ENCODE peak calls at places on chromosome 5, in four cellular contexts. M, C, E and Y are unnamed samples.

GRCh38 chr5:150305577-150305976 is 2.9 kb upstream of the ARSI start:
- DNase-seq in C (no peak), M (no peak), E (no peak), Y (no peak)

GRCh38 chr5:175743676-175744210 is 85.9 kb downstream of the HRH2 start:
- DNase-seq in C (peak; percentile 6), M (peak; percentile 44), E (peak; percentile 73), Y (peak; percentile 43)

GRCh38 chr5:143679777-143680176 is 132.2 kb upstream of the HMHB1 start:
- DNase-seq in M (peak; percentile 80), E (no peak), C (peak; percentile 43), Y (peak; percentile 55)

GRCh38 chr5:573206-573605 is 38.9 kb upstream of the CEP72 start:
- DNase-seq in C (no peak), M (peak; percentile 62), E (no peak), Y (no peak)

GRCh38 chr5:129460121-129460950 is at the start of gene ADAMTS19:
- DNase-seq in C (peak; percentile 71), E (peak; percentile 73), M (peak; percentile 21), Y (peak; percentile 43)

GRCh38 chr5:472656-473343 is 29.8 kb downstream of the EXOC3 start:
- DNase-seq in M (peak; percentile 80), E (peak; percentile 94), C (peak; percentile 72), Y (peak; percentile 70)

GRCh38 chr5:83570916-83571315 is 99.4 kb downstream of the VCAN start:
- DNase-seq in M (peak; percentile 14), E (no peak), C (peak; percentile 64), Y (no peak)

GRCh38 chr5:73464016-73464745 is 15.6 kb upstream of the FOXD1 start:
- DNase-seq in M (no peak), E (no peak), C (peak; percentile 85), Y (no peak)

GRCh38 chr5:7816535-7816901 is 34.4 kb downstream of the CFAP90 start:
- DNase-seq in C (no peak), M (no peak), E (no peak), Y (no peak)

GRCh38 chr5:178318382-178318781 is 85.8 kb upstream of the PHYKPL start:
- DNase-seq in E (no peak), M (no peak), C (no peak), Y (no peak)

GRCh38 chr5:168885324-168886120 is 306.4 kb upstream of the PANK3 start:
- DNase-seq in M (no peak), C (no peak), E (peak; percentile 91), Y (no peak)

GRCh38 chr5:143322931-143323330 is 80.6 kb downstream of the NR3C1 start:
- DNase-seq in M (no peak), C (peak; percentile 72), E (no peak), Y (no peak)

GRCh38 chr5:173320259-173320658 is 8.0 kb downstream of the STC2 start:
- DNase-seq in C (no peak), E (no peak), M (no peak), Y (no peak)

GRCh38 chr5:116504593-116504992 is 70.0 kb downstream of the SEMA6A start:
- DNase-seq in M (no peak), C (no peak), E (no peak), Y (no peak)

GRCh38 chr5:80654054-80654390 is 430 bp upstream of the MSH3 start:
- DNase-seq in M (peak; percentile 4), C (no peak), E (no peak), Y (peak; percentile 18)

GRCh38 chr5:93219641-93220145 is 361.3 kb downstream of the NR2F1-AS1 start:
- DNase-seq in M (no peak), C (no peak), E (no peak), Y (no peak)

GRCh38 chr5:150263801-150264621 is 25.6 kb downstream of the CAMK2A start:
- DNase-seq in E (peak; percentile 60), C (peak; percentile 92), M (peak; percentile 100), Y (peak; percentile 100)

GRCh38 chr5:432928-433791 is 9.8 kb upstream of the EXOC3 start:
- DNase-seq in M (no peak), C (no peak), E (peak; percentile 15), Y (no peak)

GRCh38 chr5:28703651-28704260 is 1665.4 kb upstream of the CDH9 start:
- DNase-seq in C (peak; percentile 17), M (no peak), E (no peak), Y (no peak)

GRCh38 chr5:178058321-178059012 is 54.9 kb upstream of the N4BP3 start:
- DNase-seq in C (no peak), E (no peak), M (peak; percentile 2), Y (no peak)

GRCh38 chr5:104111622-104112021 is 549.0 kb upstream of the NUDT12 start:
- DNase-seq in E (no peak), M (no peak), C (no peak), Y (peak; percentile 27)

GRCh38 chr5:123681061-123681460 is 169.1 kb downstream of the CSNK1G3 start:
- DNase-seq in C (no peak), M (no peak), E (no peak), Y (no peak)

GRCh38 chr5:103510851-103511553 is 51.6 kb downstream of the NUDT12 start:
- DNase-seq in C (peak; percentile 30), M (peak; percentile 83), E (no peak), Y (peak; percentile 16)

GRCh38 chr5:102700126-102700851 is 54.8 kb upstream of the PAM start:
- DNase-seq in E (no peak), M (no peak), C (no peak), Y (no peak)

GRCh38 chr5:17219006-17219422 is 1.6 kb downstream of the BASP1 start:
- DNase-seq in C (peak; percentile 44), E (peak; percentile 47), M (peak; percentile 70), Y (no peak)

GRCh38 chr5:138745268-138745667 is 8.0 kb upstream of the CTNNA1 start:
- DNase-seq in M (no peak), C (no peak), E (no peak), Y (no peak)

GRCh38 chr5:20114536-20114935 is 126.5 kb upstream of the CDH18 start:
- DNase-seq in M (no peak), C (no peak), E (no peak), Y (no peak)

GRCh38 chr5:87191645-87192044 is 76.0 kb upstream of the RASA1 start:
- DNase-seq in E (no peak), M (no peak), C (no peak), Y (no peak)

GRCh38 chr5:115389799-115390382 is 93.4 kb upstream of the CCDC112 start:
- DNase-seq in E (no peak), M (no peak), C (no peak), Y (peak; percentile 23)

GRCh38 chr5:72018158-72018803 is 89.0 kb upstream of the MAP1B start:
- DNase-seq in M (peak; percentile 74), E (peak; percentile 27), C (peak; percentile 40), Y (peak; percentile 73)

GRCh38 chr5:2017540-2018389 is 135.0 kb upstream of the IRX4 start:
- DNase-seq in E (no peak), M (peak; percentile 52), C (no peak), Y (peak; percentile 59)
- TF ChIP-seq CTCF in E (peak; percentile 45), M (peak; percentile 57), C (peak; percentile 50), Y (peak; percentile 47)

DNA sequence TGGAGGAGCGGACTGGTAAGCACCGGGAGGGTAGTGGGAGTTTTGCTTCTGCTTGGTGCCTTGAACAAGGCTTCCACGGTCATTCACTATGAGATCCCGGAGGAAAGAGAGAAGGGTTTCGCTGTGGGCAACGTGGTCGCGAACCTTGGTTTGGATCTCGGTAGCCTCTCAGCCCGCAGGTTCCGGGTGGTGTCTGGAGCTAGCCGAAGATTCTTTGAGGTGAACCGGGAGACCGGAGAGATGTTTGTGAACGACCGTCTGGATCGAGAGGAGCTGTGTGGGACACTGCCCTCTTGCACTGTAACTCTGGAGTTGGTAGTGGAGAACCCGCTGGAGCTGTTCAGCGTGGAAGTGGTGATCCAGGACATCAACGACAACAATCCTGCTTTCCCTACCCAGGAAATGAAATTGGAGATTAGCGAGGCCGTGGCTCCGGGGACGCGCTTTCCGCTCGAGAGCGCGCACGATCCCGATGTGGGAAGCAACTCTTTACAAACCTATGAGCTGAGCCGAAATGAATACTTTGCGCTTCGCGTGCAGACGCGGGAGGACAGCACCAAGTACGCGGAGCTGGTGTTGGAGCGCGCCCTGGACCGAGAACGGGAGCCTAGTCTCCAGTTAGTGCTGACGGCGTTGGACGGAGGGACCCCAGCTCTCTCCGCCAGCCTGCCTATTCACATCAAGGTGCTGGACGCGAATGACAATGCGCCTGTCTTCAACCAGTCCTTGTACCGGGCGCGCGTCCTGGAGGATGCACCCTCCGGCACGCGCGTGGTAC is 555 bp downstream of the PCDHGC3 start:
- DNase-seq in C (peak; percentile 85), M (no peak), E (peak; percentile 31), Y (peak; percentile 58)
- TF ChIP-seq CTCF in C (no peak), M (no peak), E (no peak), Y (no peak)

DNA sequence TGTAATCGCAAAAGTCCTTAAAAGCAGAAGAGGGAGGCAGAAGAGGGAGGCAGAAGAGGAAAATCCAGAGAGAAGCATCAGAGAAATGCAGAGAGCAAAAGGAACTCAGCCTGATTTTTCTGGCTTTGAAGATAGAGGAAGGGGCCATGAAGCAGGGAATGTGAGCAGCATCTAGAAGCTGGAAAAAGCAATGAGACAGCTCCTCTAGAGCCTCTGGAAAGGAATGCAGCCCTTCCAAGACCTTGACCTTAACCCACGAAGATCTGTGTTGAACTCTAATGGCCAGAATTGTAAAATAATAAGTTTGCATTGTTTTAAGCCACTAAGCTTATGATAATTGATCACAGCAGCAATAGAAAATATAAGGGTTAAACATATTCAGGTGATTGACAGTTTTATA is 159.6 kb downstream of the ATPSCKMT start:
- DNase-seq in C (no peak), E (no peak), M (no peak), Y (no peak)
- TF ChIP-seq CTCF in C (no peak), E (no peak), M (no peak), Y (no peak)

GRCh38 chr5:39073759-39074008 is 515 bp downstream of the RICTOR start:
- DNase-seq in C (no peak), E (no peak), M (no peak), Y (no peak)

GRCh38 chr5:39076757-39077475 is 2.7 kb upstream of the RICTOR start:
- DNase-seq in C (peak; percentile 45), E (no peak), M (peak; percentile 89), Y (peak; percentile 36)

GRCh38 chr5:39076101-39076756 is 2.0 kb upstream of the RICTOR start:
- DNase-seq in C (no peak), E (no peak), M (no peak), Y (no peak)

GRCh38 chr5:39072915-39073758 is 1.1 kb downstream of the RICTOR start:
- DNase-seq in M (peak; percentile 57), E (peak; percentile 50), C (peak; percentile 52), Y (peak; percentile 64)

DNA sequence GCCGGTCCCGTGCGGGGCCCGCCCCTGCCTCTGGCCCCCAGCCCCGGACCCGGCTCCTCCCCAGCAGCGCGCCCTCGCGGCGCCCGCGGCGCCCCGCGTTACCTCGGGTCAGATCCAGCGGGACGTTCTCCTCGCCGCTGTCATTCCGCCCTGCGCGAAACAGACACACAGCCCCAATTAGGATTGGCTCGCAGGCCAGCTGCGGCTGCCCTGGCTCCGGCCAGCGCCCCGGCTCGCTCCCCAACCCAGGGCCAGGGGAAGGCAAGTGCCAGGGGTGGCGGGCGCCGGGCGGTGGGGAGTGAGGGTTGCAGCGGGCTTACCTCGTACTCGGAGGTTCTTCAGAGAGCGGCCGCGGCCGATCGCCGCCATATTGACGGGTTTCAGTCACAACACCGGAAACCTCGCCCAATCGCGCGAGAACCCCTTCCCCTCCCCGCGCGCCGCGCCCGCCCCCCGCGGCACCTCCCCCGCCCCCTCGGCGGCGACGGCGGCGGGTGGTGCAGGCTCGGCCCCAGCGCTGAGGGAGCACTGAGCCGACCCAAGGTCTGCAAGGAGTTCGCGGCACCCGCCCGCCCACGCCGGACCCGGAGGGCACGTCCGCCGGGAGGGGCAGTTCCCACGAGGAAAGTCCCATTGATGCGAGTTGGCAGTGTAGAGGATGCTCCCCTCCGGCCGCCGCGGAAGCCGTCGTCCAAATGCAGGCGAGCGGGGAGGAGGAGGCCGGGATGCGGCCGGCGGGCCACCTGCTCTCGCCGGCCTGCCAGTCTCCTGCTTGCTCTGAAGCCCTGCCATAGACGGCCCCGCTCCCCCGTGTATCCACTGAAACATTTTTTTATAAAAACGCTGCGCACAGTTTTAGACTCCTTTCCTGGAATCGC is at the start of gene RICTOR:
- DNase-seq in E (peak; percentile 94), M (peak; percentile 93), C (peak; percentile 82), Y (peak; percentile 88)
- TF ChIP-seq CTCF in E (no peak), M (no peak), C (no peak), Y (no peak)

GRCh38 chr5:43007911-43008368 is 32.2 kb downstream of the ANXA2R start:
- DNase-seq in C (peak; percentile 84), E (peak; percentile 75), M (peak; percentile 81), Y (peak; percentile 72)
- TF ChIP-seq CTCF in C (peak; percentile 4), E (no peak), M (peak; percentile 50), Y (no peak)